ENCODE peak calls at places on chromosomes 1 and 21, in ten cellular contexts. One of them, this sample, is unnamed.

GRCh38 chr1:2799811-2800663 is 1.5 kb downstream of the TTC34 start:
- DNase-seq in progenitor cell of endocrine pancreas: no peak
- DNase-seq in midbrain: no peak
- DNase-seq in stimulated activated CD4-positive, alpha-beta T cell treated with anti-CD3 and anti-CD28 coated beads, Interleukin-2, amount 100 ng/mL, for 24 hours: no peak
- DNase-seq in fibroblast of pulmonary artery: no peak
- DNase-seq in NCI-H2081: no peak
- DNase-seq in heart left ventricle: no peak
- DNase-seq in stimulated activated CD8-positive, alpha-beta memory T cell treated with anti-CD3 and anti-CD28 coated beads, Interleukin-2, amount 100 ng/mL, for 1 hour: no peak
- DNase-seq in AG09309: no peak
- DNase-seq in AG09319: no peak
- DNase-seq in this sample: no peak

GRCh38 chr21:26835027-26835713 is 10.0 kb downstream of the ADAMTS1 start:
- DNase-seq in progenitor cell of endocrine pancreas: no peak
- DNase-seq in midbrain: no peak
- DNase-seq in stimulated activated CD4-positive, alpha-beta T cell treated with anti-CD3 and anti-CD28 coated beads, Interleukin-2, amount 100 ng/mL, for 24 hours: no peak
- DNase-seq in fibroblast of pulmonary artery: peak; percentile 60
- DNase-seq in NCI-H2081: no peak
- DNase-seq in heart left ventricle: peak; percentile 29
- DNase-seq in stimulated activated CD8-positive, alpha-beta memory T cell treated with anti-CD3 and anti-CD28 coated beads, Interleukin-2, amount 100 ng/mL, for 1 hour: no peak
- DNase-seq in AG09309: peak; percentile 71
- DNase-seq in AG09319: no peak
- DNase-seq in this sample: peak; percentile 34

GRCh38 chr1:227947678-227948492 is at the start of gene WNT9A:
- DNase-seq in progenitor cell of endocrine pancreas: peak; percentile 39
- DNase-seq in midbrain: no peak
- DNase-seq in stimulated activated CD4-positive, alpha-beta T cell treated with anti-CD3 and anti-CD28 coated beads, Interleukin-2, amount 100 ng/mL, for 24 hours: peak; percentile 28
- DNase-seq in fibroblast of pulmonary artery: peak; percentile 44
- DNase-seq in NCI-H2081: peak; percentile 80
- DNase-seq in heart left ventricle: peak; percentile 59
- DNase-seq in stimulated activated CD8-positive, alpha-beta memory T cell treated with anti-CD3 and anti-CD28 coated beads, Interleukin-2, amount 100 ng/mL, for 1 hour: no peak
- DNase-seq in AG09309: no peak
- DNase-seq in AG09319: no peak
- DNase-seq in this sample: peak; percentile 23

GRCh38 chr1:175434268-175434860 is 241.8 kb upstream of the KIAA0040 start:
- DNase-seq in progenitor cell of endocrine pancreas: no peak
- DNase-seq in midbrain: no peak
- DNase-seq in stimulated activated CD4-positive, alpha-beta T cell treated with anti-CD3 and anti-CD28 coated beads, Interleukin-2, amount 100 ng/mL, for 24 hours: peak; percentile 8
- DNase-seq in fibroblast of pulmonary artery: no peak
- DNase-seq in NCI-H2081: no peak
- DNase-seq in heart left ventricle: no peak
- DNase-seq in stimulated activated CD8-positive, alpha-beta memory T cell treated with anti-CD3 and anti-CD28 coated beads, Interleukin-2, amount 100 ng/mL, for 1 hour: no peak
- DNase-seq in AG09309: no peak
- DNase-seq in AG09319: no peak
- DNase-seq in this sample: no peak

GRCh38 chr21:34330055-34330454 is 33.8 kb upstream of the KCNE2 start:
- DNase-seq in progenitor cell of endocrine pancreas: no peak
- DNase-seq in midbrain: no peak
- DNase-seq in stimulated activated CD4-positive, alpha-beta T cell treated with anti-CD3 and anti-CD28 coated beads, Interleukin-2, amount 100 ng/mL, for 24 hours: no peak
- DNase-seq in fibroblast of pulmonary artery: no peak
- DNase-seq in NCI-H2081: no peak
- DNase-seq in heart left ventricle: no peak
- DNase-seq in stimulated activated CD8-positive, alpha-beta memory T cell treated with anti-CD3 and anti-CD28 coated beads, Interleukin-2, amount 100 ng/mL, for 1 hour: no peak
- DNase-seq in AG09309: no peak
- DNase-seq in AG09319: no peak
- DNase-seq in this sample: no peak

GRCh38 chr1:185342017-185342416 is 25.0 kb upstream of the IVNS1ABP start:
- DNase-seq in progenitor cell of endocrine pancreas: no peak
- DNase-seq in midbrain: no peak
- DNase-seq in stimulated activated CD4-positive, alpha-beta T cell treated with anti-CD3 and anti-CD28 coated beads, Interleukin-2, amount 100 ng/mL, for 24 hours: no peak
- DNase-seq in fibroblast of pulmonary artery: no peak
- DNase-seq in NCI-H2081: no peak
- DNase-seq in heart left ventricle: no peak
- DNase-seq in stimulated activated CD8-positive, alpha-beta memory T cell treated with anti-CD3 and anti-CD28 coated beads, Interleukin-2, amount 100 ng/mL, for 1 hour: no peak
- DNase-seq in AG09309: no peak
- DNase-seq in AG09319: no peak
- DNase-seq in this sample: no peak

GRCh38 chr1:94322696-94323095 is 85.3 kb upstream of the ARHGAP29 start:
- DNase-seq in progenitor cell of endocrine pancreas: no peak
- DNase-seq in midbrain: no peak
- DNase-seq in stimulated activated CD4-positive, alpha-beta T cell treated with anti-CD3 and anti-CD28 coated beads, Interleukin-2, amount 100 ng/mL, for 24 hours: no peak
- DNase-seq in fibroblast of pulmonary artery: peak; percentile 77
- DNase-seq in NCI-H2081: peak; percentile 20
- DNase-seq in heart left ventricle: no peak
- DNase-seq in stimulated activated CD8-positive, alpha-beta memory T cell treated with anti-CD3 and anti-CD28 coated beads, Interleukin-2, amount 100 ng/mL, for 1 hour: no peak
- DNase-seq in AG09309: no peak
- DNase-seq in AG09319: no peak
- DNase-seq in this sample: no peak

GRCh38 chr1:119603695-119604094 is 44.4 kb downstream of the ZNF697 start:
- DNase-seq in progenitor cell of endocrine pancreas: no peak
- DNase-seq in midbrain: no peak
- DNase-seq in stimulated activated CD4-positive, alpha-beta T cell treated with anti-CD3 and anti-CD28 coated beads, Interleukin-2, amount 100 ng/mL, for 24 hours: no peak
- DNase-seq in fibroblast of pulmonary artery: peak; percentile 29
- DNase-seq in NCI-H2081: no peak
- DNase-seq in heart left ventricle: no peak
- DNase-seq in stimulated activated CD8-positive, alpha-beta memory T cell treated with anti-CD3 and anti-CD28 coated beads, Interleukin-2, amount 100 ng/mL, for 1 hour: no peak
- DNase-seq in AG09309: no peak
- DNase-seq in AG09319: no peak
- DNase-seq in this sample: no peak

GRCh38 chr21:45980271-45980670 is 1.3 kb upstream of the COL6A1 start:
- DNase-seq in progenitor cell of endocrine pancreas: no peak
- DNase-seq in midbrain: no peak
- DNase-seq in stimulated activated CD4-positive, alpha-beta T cell treated with anti-CD3 and anti-CD28 coated beads, Interleukin-2, amount 100 ng/mL, for 24 hours: no peak
- DNase-seq in fibroblast of pulmonary artery: no peak
- DNase-seq in NCI-H2081: no peak
- DNase-seq in heart left ventricle: peak; percentile 6
- DNase-seq in stimulated activated CD8-positive, alpha-beta memory T cell treated with anti-CD3 and anti-CD28 coated beads, Interleukin-2, amount 100 ng/mL, for 1 hour: no peak
- DNase-seq in AG09309: no peak
- DNase-seq in AG09319: no peak
- DNase-seq in this sample: no peak